ENCODE peak calls at places on chromosomes 3 and 15, in five cellular contexts. J is cardiac fibroblast, T is Caco-2, F is endodermal cell, O is HL-60. L is an unnamed sample.

GRCh38 chr3:171842864-171843511 is at the start of gene TMEM212:
- DNase-seq in T (no peak), O (no peak), F (no peak), J (peak; percentile 76), L (no peak)

GRCh38 chr3:16478516-16478915 is 35.0 kb downstream of the RFTN1 start:
- DNase-seq in T (peak; percentile 65), F (no peak), J (peak; percentile 88), O (no peak), L (peak; percentile 62)

GRCh38 chr15:36843822-36844221 is 256.5 kb downstream of the MEIS2 start:
- DNase-seq in J (no peak), O (no peak), F (no peak), T (no peak), L (no peak)

GRCh38 chr15:63288778-63289378 is 11.5 kb downstream of the APH1B start:
- DNase-seq in F (no peak), J (peak; percentile 76), T (no peak), O (no peak), L (no peak)

GRCh38 chr15:69643476-69643875 is 190.9 kb downstream of the RPLP1 start:
- DNase-seq in F (peak; percentile 13), O (no peak), T (no peak), J (no peak), L (no peak)

GRCh38 chr3:154931484-154931883 is 148.6 kb upstream of the MME start:
- DNase-seq in J (peak; percentile 36), T (no peak), O (no peak), F (no peak), L (no peak)

GRCh38 chr3:16024548-16024947 is 149.9 kb upstream of the GALNT15 start:
- DNase-seq in F (peak; percentile 79), O (no peak), T (no peak), J (no peak), L (no peak)

GRCh38 chr3:134229038-134229437 is 21.6 kb downstream of the RYK start:
- DNase-seq in O (no peak), J (no peak), T (no peak), F (no peak), L (no peak)

GRCh38 chr3:112736802-112737566 is 96.0 kb upstream of the CCDC80 start:
- DNase-seq in F (no peak), J (no peak), T (no peak), O (no peak), L (no peak)

GRCh38 chr3:101823525-101823924 is 25.8 kb upstream of the NFKBIZ start:
- DNase-seq in J (no peak), T (no peak), F (no peak), O (no peak), L (no peak)

GRCh38 chr3:56970401-56971002 is 90.0 kb upstream of the SPATA12 start:
- DNase-seq in J (peak; percentile 68), O (peak; percentile 63), T (no peak), F (no peak), L (no peak)

GRCh38 chr3:71423151-71423906 is 160.2 kb downstream of the FOXP1 start:
- DNase-seq in F (no peak), J (peak; percentile 10), O (no peak), T (no peak), L (no peak)

GRCh38 chr3:11096266-11097135 is 57.8 kb upstream of the HRH1 start:
- DNase-seq in J (peak; percentile 92), T (peak; percentile 49), O (peak; percentile 68), F (peak; percentile 87), L (peak; percentile 76)

GRCh38 chr15:29854413-29854812 is 32.1 kb upstream of the TJP1 start:
- DNase-seq in T (no peak), J (no peak), O (no peak), F (no peak), L (no peak)

DNA sequence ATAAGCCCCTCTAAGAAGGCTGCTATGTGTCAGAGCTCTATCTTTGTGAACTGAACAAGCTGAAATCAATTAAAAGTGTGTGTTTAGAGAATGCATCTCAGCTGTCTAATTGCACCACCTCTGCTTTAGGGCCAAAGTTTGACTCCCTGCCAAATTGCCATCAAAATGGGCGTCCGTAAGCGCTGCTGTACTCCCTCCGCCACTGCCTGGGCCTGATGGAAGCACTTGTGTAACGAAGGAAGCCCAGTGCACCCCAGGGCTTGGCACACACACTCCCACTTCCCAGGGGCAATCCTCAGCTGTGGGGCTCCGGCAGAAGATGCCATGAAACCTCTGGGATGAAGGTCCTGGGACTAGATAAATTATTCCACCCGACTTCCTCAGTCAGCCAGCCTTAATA is 137.9 kb downstream of the RORA start:
- DNase-seq in J (no peak), T (no peak), O (no peak), F (no peak), L (no peak)
- H3K4me3 ChIP-seq in J (no peak overlapping the region), T (no peak overlapping the region), O (no peak overlapping the region), F (no peak overlapping the region), L (no peak overlapping the region)

DNA sequence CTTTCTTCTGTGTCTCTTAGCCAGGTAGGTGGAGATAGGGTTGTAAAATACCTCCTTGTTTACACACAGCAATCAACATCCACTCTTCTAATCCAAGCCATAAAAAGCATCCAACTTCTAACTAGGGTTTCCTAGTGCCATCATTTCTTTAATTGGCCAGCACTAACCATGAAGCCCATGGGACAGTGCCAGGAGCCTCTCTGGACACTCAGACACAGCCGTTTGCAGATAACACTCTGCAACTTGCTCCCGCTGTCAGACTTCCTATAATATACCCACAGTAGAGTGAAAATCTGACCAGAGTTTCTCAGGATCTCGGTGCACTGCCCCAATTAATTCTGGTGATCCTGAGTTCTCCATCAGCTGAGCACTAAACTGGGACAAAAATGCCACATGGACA is 53.4 kb downstream of the TAFA4 start:
- DNase-seq in F (no peak), O (no peak), T (no peak), J (no peak), L (no peak)
- H3K4me3 ChIP-seq in F (no peak overlapping the region), O (no peak overlapping the region), T (no peak overlapping the region), J (no peak overlapping the region), L (no peak overlapping the region)

DNA sequence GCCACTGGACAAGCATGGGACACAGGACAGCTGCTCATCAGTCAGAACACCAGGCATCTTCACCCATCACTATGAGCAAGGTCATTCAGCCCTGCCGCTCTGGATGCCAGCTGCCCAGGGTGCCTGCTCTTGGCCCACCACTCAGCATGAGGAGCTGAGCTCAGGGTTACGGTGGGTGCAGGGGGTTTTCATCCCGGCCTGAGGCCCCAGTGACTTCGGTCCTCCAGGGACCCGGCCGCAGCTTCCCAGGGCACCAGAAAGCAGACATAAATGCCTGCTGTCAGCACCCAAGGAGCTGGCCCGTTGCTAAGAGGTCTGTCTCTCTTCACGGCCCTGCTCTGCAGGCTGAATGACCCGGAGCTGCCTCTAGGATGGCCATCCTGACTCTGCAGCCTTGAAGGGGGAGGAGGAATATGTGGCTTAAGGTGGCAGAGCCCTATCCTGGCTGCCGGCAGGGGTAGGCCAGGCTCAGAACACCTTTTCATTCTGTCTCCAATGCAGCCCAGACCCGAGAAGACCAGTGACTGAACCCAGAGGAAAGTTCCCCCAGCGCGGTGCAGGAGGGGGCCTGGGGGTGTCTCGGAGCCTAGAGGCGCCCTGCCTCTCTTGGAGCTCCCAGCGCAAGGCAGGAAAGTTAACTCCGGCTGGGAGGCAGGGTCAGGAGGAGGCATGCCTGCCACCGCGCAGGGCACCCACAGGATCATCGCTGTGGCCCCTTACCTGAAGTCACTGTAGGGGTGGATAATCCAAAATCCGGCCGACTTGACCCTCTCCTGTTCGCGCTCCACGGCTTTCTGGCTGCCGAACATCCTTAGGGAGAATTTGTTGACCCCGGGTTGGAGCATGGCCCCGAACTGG is 1.8 kb downstream of the HCN4 start:
- DNase-seq in O (no peak), F (peak; percentile 79), J (no peak), T (no peak), L (no peak)
- H3K4me3 ChIP-seq in O (no peak overlapping the region), F (no peak overlapping the region), J (no peak overlapping the region), T (no peak overlapping the region), L (no peak overlapping the region)

GRCh38 chr15:60784855-60785254 is 305.9 kb upstream of the ICE2 start:
- DNase-seq in F (no peak), T (no peak), J (no peak), O (no peak), L (no peak)

GRCh38 chr15:60782316-60782715 is 303.4 kb upstream of the ICE2 start:
- DNase-seq in F (no peak), J (no peak), O (no peak), T (no peak), L (no peak)

GRCh38 chr15:60780147-60780546 is 301.2 kb upstream of the ICE2 start:
- DNase-seq in J (no peak), T (no peak), O (no peak), F (no peak), L (no peak)

GRCh38 chr15:60777558-60777957 is 298.6 kb upstream of the ICE2 start:
- DNase-seq in F (no peak), O (no peak), J (no peak), T (no peak), L (no peak)

DNA sequence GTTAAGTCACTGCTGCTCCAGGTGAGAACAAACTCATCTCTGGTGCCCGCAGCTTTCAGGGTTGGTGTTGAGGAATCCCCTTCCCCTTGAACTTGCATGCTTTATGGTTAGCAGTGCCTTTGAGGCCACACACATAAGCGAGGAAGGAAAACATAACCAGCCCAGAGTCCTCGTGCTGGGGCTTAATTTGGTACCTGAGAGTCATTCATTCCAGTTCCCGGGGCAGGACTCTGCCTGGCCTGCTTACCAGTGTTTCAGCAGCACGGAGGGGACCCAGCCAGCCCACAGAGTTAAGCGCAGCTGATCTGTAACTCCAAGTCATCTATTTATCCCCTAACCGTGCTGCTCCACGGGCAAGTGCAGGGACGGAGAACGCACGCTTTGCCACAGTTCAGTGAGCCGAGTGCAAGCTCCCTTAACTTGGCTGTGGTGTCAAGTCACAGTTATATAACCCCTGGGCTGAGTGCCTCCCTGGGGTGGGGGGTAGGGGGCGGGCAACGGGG is 302.3 kb upstream of the ICE2 start:
- DNase-seq in J (no peak), O (no peak), T (no peak), F (no peak), L (no peak)
- H3K4me3 ChIP-seq in J (no peak overlapping the region), O (no peak overlapping the region), T (no peak overlapping the region), F (no peak overlapping the region), L (no peak overlapping the region)